ENCODE peak calls at places on chromosomes 11 and 22, in eight cellular contexts. A is lower lobe of right lung, K is mesenchymal stem cell, W is uterus, G is fibroblast of mammary gland, M is MM.1S, C is BJ, P is HL-60. R is an unnamed sample.

GRCh38 chr11:15289718-15290117 is 175.0 kb downstream of the INSC start:
- DNase-seq in A (no peak), K (no peak), W (no peak), G (no peak), M (no peak), C (no peak), P (no peak), R (no peak)

GRCh38 chr11:61874460-61874809 is 16.9 kb downstream of the FADS3 start:
- DNase-seq in A (peak), K (no peak), W (no peak), G (no peak), M (no peak), C (no peak), P (no peak), R (no peak)

GRCh38 chr22:19965771-19966709 is 24.4 kb upstream of the TXNRD2 start:
- DNase-seq in A (no peak), K (no peak), W (no peak), G (no peak), M (no peak), C (no peak), P (no peak), R (no peak)

GRCh38 chr11:23078289-23078971 is 218.2 kb upstream of the CCDC179 start:
- DNase-seq in A (no peak), K (peak), W (no peak), G (peak), M (no peak), C (no peak), P (no peak), R (no peak)

GRCh38 chr11:11569936-11570491 is 51.8 kb downstream of the GALNT18 start:
- DNase-seq in A (peak), K (no peak), W (peak), G (peak), M (no peak), C (no peak), P (no peak), R (no peak)

GRCh38 chr11:32562839-32563599 is 20.6 kb upstream of the EIF3M start:
- DNase-seq in A (no peak), K (no peak), W (no peak), G (no peak), M (no peak), C (no peak), P (no peak), R (no peak)

GRCh38 chr11:8225589-8226036 is 38.1 kb downstream of the LMO1 start:
- DNase-seq in A (peak), K (peak), W (peak), G (peak), M (peak), C (no peak), P (peak), R (peak)

GRCh38 chr11:125202977-125203376 is 38.4 kb downstream of the PKNOX2 start:
- DNase-seq in A (no peak), K (no peak), W (no peak), G (no peak), M (no peak), C (no peak), P (no peak), R (no peak)

GRCh38 chr11:121928597-121929580 is 187.1 kb downstream of the BLID start:
- DNase-seq in A (no peak), K (no peak), W (no peak), G (no peak), M (no peak), C (no peak), P (no peak), R (no peak)

GRCh38 chr11:16169541-16169940 is 186.8 kb downstream of the SOX6 start:
- DNase-seq in A (no peak), K (no peak), W (no peak), G (no peak), M (no peak), C (peak), P (no peak), R (no peak)

GRCh38 chr11:16969010-16970004 is 44.9 kb downstream of the PLEKHA7 start:
- DNase-seq in A (no peak), K (no peak), W (no peak), G (no peak), M (no peak), C (no peak), P (no peak), R (no peak)

GRCh38 chr11:33500331-33500730 is 200.3 kb downstream of the C11orf91 start:
- DNase-seq in A (no peak), K (no peak), W (no peak), G (no peak), M (no peak), C (no peak), P (no peak), R (no peak)

GRCh38 chr11:92383430-92383829 is 158.8 kb downstream of the FAT3 start:
- DNase-seq in A (no peak), K (peak), W (no peak), G (peak), M (no peak), C (peak), P (no peak), R (no peak)

GRCh38 chr11:17968206-17968605 is 44.6 kb downstream of the SERGEF start:
- DNase-seq in A (no peak), K (no peak), W (no peak), G (no peak), M (no peak), C (no peak), P (no peak), R (no peak)

GRCh38 chr22:20463324-20464095 is 25.9 kb upstream of the SCARF2 start:
- DNase-seq in A (no peak), K (no peak), W (no peak), G (no peak), M (peak), C (no peak), P (no peak), R (peak)

GRCh38 chr11:17256512-17256911 is 20.0 kb upstream of the NUCB2 start:
- DNase-seq in A (no peak), K (peak), W (no peak), G (peak), M (no peak), C (peak), P (no peak), R (no peak)

GRCh38 chr11:132464939-132465338 is 1067.4 kb downstream of the OPCML start:
- DNase-seq in A (no peak), K (no peak), W (no peak), G (no peak), M (no peak), C (no peak), P (no peak), R (no peak)

GRCh38 chr11:130625907-130626306 is 177.5 kb downstream of the ADAMTS15 start:
- DNase-seq in A (no peak), K (no peak), W (no peak), G (no peak), M (no peak), C (no peak), P (no peak), R (no peak)

GRCh38 chr22:19896665-19897355 is 42.1 kb upstream of the GNB1L start:
- DNase-seq in A (no peak), K (no peak), W (no peak), G (no peak), M (no peak), C (no peak), P (no peak), R (peak)

GRCh38 chr11:134541355-134541754 is 129.3 kb upstream of the B3GAT1 start:
- DNase-seq in A (no peak), K (no peak), W (peak), G (no peak), M (no peak), C (no peak), P (no peak), R (no peak)

GRCh38 chr11:87445002-87445401 is 407.3 kb downstream of the TMEM135 start:
- DNase-seq in A (no peak), K (no peak), W (no peak), G (peak), M (no peak), C (peak), P (no peak), R (no peak)

GRCh38 chr22:37643225-37643847 is 3.9 kb downstream of the SH3BP1 start:
- DNase-seq in A (peak), K (peak), W (peak), G (peak), M (peak), C (no peak), P (no peak), R (peak)

GRCh38 chr22:27783436-27784098 is 18.0 kb downstream of the MN1 start:
- DNase-seq in A (no peak), K (no peak), W (no peak), G (no peak), M (no peak), C (no peak), P (no peak), R (no peak)

GRCh38 chr22:31754813-31755212 is 994 bp downstream of the DEPDC5 start:
- DNase-seq in A (no peak), K (peak), W (no peak), G (peak), M (no peak), C (no peak), P (no peak), R (no peak)

GRCh38 chr11:109264128-109264527 is 157.9 kb upstream of the C11orf87 start:
- DNase-seq in A (no peak), K (no peak), W (no peak), G (no peak), M (no peak), C (no peak), P (no peak), R (no peak)

GRCh38 chr11:33015621-33016551 is at the start of gene DEPDC7:
- DNase-seq in A (peak), K (peak), W (peak), G (peak), M (no peak), C (no peak), P (peak), R (no peak)

DNA sequence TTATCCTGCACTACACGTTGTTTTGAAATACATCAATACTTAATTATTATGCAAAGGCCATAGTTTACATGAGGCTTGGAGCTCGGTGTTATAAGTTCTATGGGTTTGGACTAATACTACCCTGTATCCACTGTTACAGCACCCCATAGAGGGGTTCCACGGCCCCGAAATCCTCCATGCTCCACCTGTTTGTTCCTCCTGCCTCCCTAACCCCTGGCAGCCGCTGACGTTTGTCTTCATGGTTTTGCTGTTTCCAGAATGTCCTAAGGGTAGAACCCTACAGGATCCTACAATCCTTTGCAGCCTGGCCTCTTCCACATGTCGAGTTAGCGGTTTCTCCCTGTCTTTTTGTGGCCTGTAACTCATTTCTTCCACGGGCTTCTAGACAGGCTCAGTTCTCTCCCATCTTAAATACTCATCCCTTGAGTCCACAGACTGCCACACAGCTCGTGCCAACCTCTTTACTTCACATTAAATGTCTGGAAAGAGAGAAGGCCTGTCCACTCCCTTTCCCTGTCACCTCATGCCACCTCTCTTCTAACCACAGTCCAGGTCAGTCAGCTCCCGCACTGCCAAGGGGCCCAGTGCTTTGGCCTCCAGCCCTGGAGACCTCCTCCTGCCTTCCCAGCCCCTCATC is 42.4 kb upstream of the TH start:
- DNase-seq in A (no peak), K (no peak), W (no peak), G (no peak), M (no peak), C (no peak), P (no peak), R (no peak)
- H3K4me3 ChIP-seq in A (no peak), K (no peak), W (no peak), G (no peak), M (no peak), C (no peak), P (no peak), R (no peak)

GRCh38 chr11:75150879-75151278 is at the start of gene SLCO2B1:
- DNase-seq in A (no peak), K (no peak), W (no peak), G (no peak), M (no peak), C (no peak), P (no peak), R (no peak)
- H3K4me3 ChIP-seq in A (peak), K (no peak), W (no peak), G (no peak), M (no peak), C (no peak), P (no peak), R (no peak)

GRCh38 chr11:26992031-26992541 is 1.8 kb upstream of the FIBIN start:
- DNase-seq in A (no peak), K (peak), W (peak), G (peak), M (no peak), C (peak), P (no peak), R (no peak)

GRCh38 chr11:26996056-26996455 is 2.1 kb downstream of the FIBIN start:
- DNase-seq in A (no peak), K (no peak), W (no peak), G (no peak), M (no peak), C (no peak), P (no peak), R (no peak)

GRCh38 chr11:26993965-26994446 is at the start of gene FIBIN:
- DNase-seq in A (peak), K (peak), W (peak), G (peak), M (no peak), C (no peak), P (no peak), R (no peak)

GRCh38 chr11:26994579-26995210 is 783 bp downstream of the FIBIN start:
- DNase-seq in A (peak), K (no peak), W (peak), G (no peak), M (no peak), C (no peak), P (no peak), R (no peak)
- H3K4me3 ChIP-seq in A (peak), K (peak), W (peak), G (peak), M (no peak), C (peak), P (no peak), R (no peak)

GRCh38 chr22:38700271-38700788 is 413 bp downstream of the JOSD1 start:
- DNase-seq in A (peak), K (peak), W (no peak), G (peak), M (no peak), C (no peak), P (peak), R (no peak)

GRCh38 chr22:38699143-38699542 is 1.6 kb downstream of the JOSD1 start:
- DNase-seq in A (no peak), K (no peak), W (no peak), G (no peak), M (no peak), C (no peak), P (no peak), R (no peak)

GRCh38 chr22:38699784-38700183 is 959 bp downstream of the JOSD1 start:
- DNase-seq in A (no peak), K (peak), W (no peak), G (peak), M (no peak), C (no peak), P (no peak), R (no peak)

GRCh38 chr22:38698407-38699094 is 2.2 kb downstream of the JOSD1 start:
- DNase-seq in A (no peak), K (no peak), W (no peak), G (no peak), M (no peak), C (no peak), P (no peak), R (no peak)

GRCh38 chr22:38700789-38701628 is at the start of gene JOSD1:
- DNase-seq in A (peak), K (peak), W (peak), G (peak), M (peak), C (no peak), P (peak), R (peak)
- H3K4me3 ChIP-seq in A (peak), K (peak), W (peak), G (peak), M (peak), C (peak), P (peak), R (peak)

DNA sequence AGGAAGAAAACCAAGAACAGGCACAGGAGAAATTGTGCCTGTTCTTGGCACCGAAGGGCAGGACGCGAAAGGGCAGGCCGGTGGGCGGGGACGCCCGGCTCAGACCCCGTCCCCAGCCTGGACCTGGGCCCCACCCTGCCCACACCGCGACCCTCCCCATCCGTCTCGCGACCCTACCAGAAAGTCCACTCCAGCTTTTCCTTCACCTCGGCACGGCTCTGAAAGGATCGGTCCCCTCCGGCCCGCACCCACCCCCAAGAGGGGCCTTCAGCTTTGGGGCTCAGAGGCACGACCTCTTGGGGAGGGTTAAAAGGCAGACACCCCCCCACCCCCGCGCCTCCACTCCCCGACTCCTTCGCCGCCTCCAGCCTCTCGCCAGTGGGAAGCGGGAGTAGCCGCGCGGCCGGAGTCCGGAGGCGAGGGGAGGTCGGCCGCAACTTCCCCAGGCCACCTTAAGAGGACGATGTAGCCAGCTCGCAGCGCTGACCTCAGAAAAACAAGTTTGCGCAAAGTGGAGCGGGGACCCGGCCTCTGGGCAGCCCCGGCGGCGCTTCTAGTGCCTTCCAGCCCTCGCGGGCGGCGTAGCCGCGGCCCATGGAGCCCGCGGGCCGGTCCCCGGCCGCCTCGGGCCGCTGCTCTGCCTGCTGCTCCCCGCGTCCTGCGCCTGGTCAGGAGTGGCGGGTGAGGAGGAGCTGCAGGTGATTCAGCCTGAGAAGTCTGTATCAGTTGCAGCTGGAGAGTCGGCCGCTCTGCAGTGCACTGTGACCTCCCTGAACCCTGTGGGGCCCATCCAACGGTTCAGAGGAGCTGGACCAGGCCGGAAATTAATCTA is 4.3 kb downstream of the SEC14L6 start:
- DNase-seq in A (peak), K (peak), W (no peak), G (no peak), M (no peak), C (no peak), P (no peak), R (no peak)
- H3K4me3 ChIP-seq in A (peak), K (no peak), W (peak), G (no peak), M (no peak), C (peak), P (no peak), R (no peak)

DNA sequence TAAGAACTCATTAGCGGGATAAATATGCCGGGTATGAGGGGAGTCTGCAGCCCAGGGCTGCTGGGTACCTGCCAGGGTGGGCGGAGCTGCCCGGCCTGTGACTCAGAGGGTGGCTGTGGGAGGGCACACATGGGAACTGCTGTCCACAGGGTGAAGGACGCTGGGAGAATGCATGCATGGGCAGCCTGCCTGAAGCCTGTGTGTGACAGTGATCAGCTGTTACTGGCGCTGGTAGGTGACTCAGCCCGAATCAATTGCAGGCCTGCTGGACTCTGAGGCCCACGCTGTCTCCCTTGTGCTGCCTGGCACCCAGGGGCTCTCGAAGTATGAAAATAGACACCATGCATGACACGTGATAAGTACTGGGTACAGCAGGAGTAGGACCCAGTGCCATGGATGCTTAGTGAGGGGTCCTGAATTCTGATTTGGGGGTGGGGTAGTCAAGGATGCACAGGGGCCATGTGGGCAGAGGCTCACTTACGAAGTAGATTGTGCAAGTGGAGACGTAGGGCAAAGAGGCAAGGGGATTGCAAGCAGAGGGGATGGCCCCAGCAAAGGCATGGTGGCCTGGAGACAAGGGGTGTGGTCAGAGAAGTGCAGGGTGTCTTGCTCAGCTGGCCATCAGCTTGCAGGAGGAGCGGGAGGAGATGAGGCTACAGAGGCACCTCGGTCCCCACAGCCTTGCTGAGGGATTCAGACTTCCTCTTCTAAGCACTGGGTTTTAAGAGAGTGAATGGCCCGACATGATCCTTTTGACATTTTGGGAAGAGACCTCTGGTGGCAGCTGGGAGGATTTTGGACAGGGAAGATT is 36.5 kb downstream of the GRIK4 start:
- DNase-seq in A (peak), K (peak), W (peak), G (peak), M (no peak), C (peak), P (no peak), R (no peak)
- H3K4me3 ChIP-seq in A (no peak), K (no peak), W (no peak), G (no peak), M (no peak), C (no peak), P (no peak), R (no peak)

GRCh38 chr22:44543362-44543761 is 45.3 kb upstream of the RTL6 start:
- DNase-seq in A (no peak), K (no peak), W (no peak), G (no peak), M (no peak), C (no peak), P (no peak), R (no peak)
- H3K4me3 ChIP-seq in A (no peak), K (no peak), W (no peak), G (no peak), M (no peak), C (no peak), P (no peak), R (no peak)